ENCODE peak calls at places on chromosomes 7 and 10, in ten cellular contexts. One of them, this sample, is unnamed.

GRCh38 chr7:114148779-114149178 is 230.0 kb upstream of the PPP1R3A start:
- DNase-seq in SJCRH30: no peak
- DNase-seq in lower leg skin: no peak
- DNase-seq in choroid plexus epithelial cell: no peak
- DNase-seq in transverse colon: no peak
- DNase-seq in CD8-positive, alpha-beta T cell: no peak
- DNase-seq in HFFc6: no peak
- DNase-seq in HuH-7.5: no peak
- DNase-seq in GM23248: no peak
- DNase-seq in naive thymus-derived CD4-positive, alpha-beta T cell: no peak
- DNase-seq in this sample: no peak

GRCh38 chr10:104521901-104522827 is 118.9 kb upstream of the SORCS3 start:
- DNase-seq in CD8-positive, alpha-beta T cell: no peak
- DNase-seq in HFFc6: no peak
- DNase-seq in HuH-7.5: no peak
- DNase-seq in choroid plexus epithelial cell: no peak
- DNase-seq in naive thymus-derived CD4-positive, alpha-beta T cell: no peak
- DNase-seq in lower leg skin: no peak
- DNase-seq in transverse colon: no peak
- DNase-seq in SJCRH30: no peak
- DNase-seq in GM23248: no peak
- DNase-seq in this sample: no peak

GRCh38 chr7:106358103-106358663 is 73.4 kb upstream of the NAMPT start:
- DNase-seq in SJCRH30: no peak
- DNase-seq in naive thymus-derived CD4-positive, alpha-beta T cell: no peak
- DNase-seq in GM23248: peak; percentile 60
- DNase-seq in HuH-7.5: no peak
- DNase-seq in transverse colon: no peak
- DNase-seq in lower leg skin: no peak
- DNase-seq in HFFc6: no peak
- DNase-seq in choroid plexus epithelial cell: peak; percentile 76
- DNase-seq in CD8-positive, alpha-beta T cell: no peak
- DNase-seq in this sample: no peak

GRCh38 chr7:51160990-51161615 is 155.5 kb downstream of the COBL start:
- DNase-seq in GM23248: peak; percentile 79
- DNase-seq in transverse colon: peak; percentile 53
- DNase-seq in choroid plexus epithelial cell: peak; percentile 88
- DNase-seq in CD8-positive, alpha-beta T cell: peak; percentile 46
- DNase-seq in naive thymus-derived CD4-positive, alpha-beta T cell: peak; percentile 54
- DNase-seq in SJCRH30: peak; percentile 75
- DNase-seq in HFFc6: peak; percentile 58
- DNase-seq in lower leg skin: peak; percentile 31
- DNase-seq in HuH-7.5: peak; percentile 53
- DNase-seq in this sample: peak; percentile 60

GRCh38 chr10:24722676-24723385 is 856 bp downstream of the ARHGAP21 start:
- DNase-seq in GM23248: peak; percentile 84
- DNase-seq in SJCRH30: peak; percentile 72
- DNase-seq in HFFc6: peak; percentile 43
- DNase-seq in choroid plexus epithelial cell: peak; percentile 54
- DNase-seq in lower leg skin: no peak
- DNase-seq in naive thymus-derived CD4-positive, alpha-beta T cell: peak; percentile 53
- DNase-seq in HuH-7.5: peak; percentile 72
- DNase-seq in transverse colon: peak; percentile 53
- DNase-seq in CD8-positive, alpha-beta T cell: peak; percentile 59
- DNase-seq in this sample: peak; percentile 82

GRCh38 chr7:94556028-94556427 is 46.4 kb downstream of the CASD1 start:
- DNase-seq in GM23248: no peak
- DNase-seq in transverse colon: no peak
- DNase-seq in SJCRH30: no peak
- DNase-seq in HuH-7.5: no peak
- DNase-seq in lower leg skin: no peak
- DNase-seq in choroid plexus epithelial cell: no peak
- DNase-seq in HFFc6: no peak
- DNase-seq in CD8-positive, alpha-beta T cell: no peak
- DNase-seq in naive thymus-derived CD4-positive, alpha-beta T cell: no peak
- DNase-seq in this sample: no peak

GRCh38 chr10:88851706-88852105 is at the start of gene ANKRD22:
- DNase-seq in SJCRH30: peak; percentile 29
- DNase-seq in transverse colon: peak; percentile 86
- DNase-seq in lower leg skin: peak; percentile 73
- DNase-seq in naive thymus-derived CD4-positive, alpha-beta T cell: no peak
- DNase-seq in HFFc6: peak; percentile 32
- DNase-seq in choroid plexus epithelial cell: peak; percentile 65
- DNase-seq in CD8-positive, alpha-beta T cell: no peak
- DNase-seq in GM23248: peak; percentile 53
- DNase-seq in HuH-7.5: no peak
- DNase-seq in this sample: peak; percentile 59

GRCh38 chr7:149310113-149310836 is 48.3 kb downstream of the ZNF783 start:
- DNase-seq in transverse colon: no peak
- DNase-seq in HuH-7.5: peak; percentile 41
- DNase-seq in naive thymus-derived CD4-positive, alpha-beta T cell: peak; percentile 11
- DNase-seq in choroid plexus epithelial cell: peak; percentile 91
- DNase-seq in GM23248: peak; percentile 81
- DNase-seq in lower leg skin: no peak
- DNase-seq in HFFc6: peak; percentile 88
- DNase-seq in CD8-positive, alpha-beta T cell: no peak
- DNase-seq in SJCRH30: peak; percentile 66
- DNase-seq in this sample: peak; percentile 71

This sample was measured in NCI-H146.